ENCODE peak calls at places on chromosome 7, in five cellular contexts. H is astrocyte of the hippocampus; V is neural crest cell; K is memory B cell; I is stimulated activated CD4-positive, alpha-beta T cell treated with anti-CD3 and anti-CD28 coated beads, Interleukin-15, amount 100 ng/mL, for 1 hour. U is an unnamed sample.

GRCh38 chr7:33062023-33062781 is at the start of gene NT5C3A:
- DNase-seq in V (no peak), H (peak), K (no peak), I (no peak), U (no peak)

GRCh38 chr7:1611708-1612241 is 41.9 kb upstream of the PSMG3 start:
- DNase-seq in H (peak), I (no peak), K (no peak), V (no peak), U (no peak)

GRCh38 chr7:158018061-158018796 is 569.4 kb downstream of the PTPRN2 start:
- DNase-seq in I (no peak), H (no peak), K (no peak), V (no peak), U (no peak)

GRCh38 chr7:127530148-127530547 is 55.2 kb downstream of the GCC1 start:
- DNase-seq in H (no peak), K (no peak), I (no peak), V (no peak), U (no peak)

GRCh38 chr7:130352335-130353074 is 7.9 kb downstream of the CPA5 start:
- DNase-seq in I (no peak), K (no peak), V (no peak), H (peak), U (no peak)

GRCh38 chr7:10685040-10685439 is 288.6 kb upstream of the PHF14 start:
- DNase-seq in K (no peak), V (no peak), I (no peak), H (no peak), U (no peak)

GRCh38 chr7:105131033-105131656 is 117.1 kb downstream of the KMT2E start:
- DNase-seq in K (no peak), I (no peak), V (no peak), H (no peak), U (no peak)

GRCh38 chr7:133330085-133330484 is 77.2 kb downstream of the EXOC4 start:
- DNase-seq in V (peak), K (no peak), H (no peak), I (no peak), U (no peak)

GRCh38 chr7:45918556-45918955 is 2.5 kb downstream of the IGFBP3 start:
- DNase-seq in I (no peak), K (no peak), H (no peak), V (no peak), U (no peak)

GRCh38 chr7:45975367-45975766 is 54.3 kb upstream of the IGFBP3 start:
- DNase-seq in H (no peak), I (no peak), K (no peak), V (no peak), U (no peak)

GRCh38 chr7:148622887-148623585 is 32.5 kb downstream of the C7orf33 start:
- DNase-seq in I (no peak), V (no peak), H (peak), K (no peak), U (no peak)

GRCh38 chr7:43535031-43535451 is 47.9 kb upstream of the STK17A start:
- DNase-seq in K (no peak), H (peak), I (no peak), V (no peak), U (no peak)